ENCODE peak calls at places on chromosomes 1 and 21, in eight cellular contexts. One of them, this sample, is unnamed.

GRCh38 chr1:54227091-54227602 is 27.2 kb downstream of the MRPL37 start:
- DNase-seq in foreskin fibroblast: peak; percentile 51
- DNase-seq in progenitor cell of endocrine pancreas: no peak
- DNase-seq in HFFc6: no peak
- DNase-seq in A549: peak; percentile 49
- DNase-seq in transverse colon: no peak
- DNase-seq in cardiac muscle cell: peak; percentile 34
- DNase-seq in hepatocyte: peak; percentile 66
- DNase-seq in this sample: no peak

GRCh38 chr1:201539561-201540404 is 856 bp downstream of the NAV1 start:
- DNase-seq in foreskin fibroblast: peak; percentile 72
- DNase-seq in progenitor cell of endocrine pancreas: no peak
- DNase-seq in HFFc6: peak; percentile 71
- DNase-seq in A549: no peak
- DNase-seq in transverse colon: peak; percentile 37
- DNase-seq in cardiac muscle cell: peak; percentile 49
- DNase-seq in hepatocyte: peak; percentile 71
- DNase-seq in this sample: no peak

GRCh38 chr1:2640626-2641025 is 7.8 kb upstream of the MMEL1 start:
- DNase-seq in foreskin fibroblast: no peak
- DNase-seq in progenitor cell of endocrine pancreas: no peak
- DNase-seq in HFFc6: no peak
- DNase-seq in A549: no peak
- DNase-seq in transverse colon: no peak
- DNase-seq in cardiac muscle cell: no peak
- DNase-seq in hepatocyte: no peak
- DNase-seq in this sample: peak; percentile 21

GRCh38 chr1:15579683-15580047 is 5.2 kb downstream of the AGMAT start:
- DNase-seq in foreskin fibroblast: no peak
- DNase-seq in progenitor cell of endocrine pancreas: no peak
- DNase-seq in HFFc6: no peak
- DNase-seq in A549: no peak
- DNase-seq in transverse colon: no peak
- DNase-seq in cardiac muscle cell: no peak
- DNase-seq in hepatocyte: no peak
- DNase-seq in this sample: peak; percentile 58

GRCh38 chr21:43916691-43917514 is 51.9 kb downstream of the AGPAT3 start:
- DNase-seq in foreskin fibroblast: no peak
- DNase-seq in progenitor cell of endocrine pancreas: no peak
- DNase-seq in HFFc6: no peak
- DNase-seq in A549: no peak
- DNase-seq in transverse colon: no peak
- DNase-seq in cardiac muscle cell: peak; percentile 13
- DNase-seq in hepatocyte: no peak
- DNase-seq in this sample: peak; percentile 86

GRCh38 chr1:92299477-92300125 is 742 bp downstream of the RPAP2 start:
- DNase-seq in foreskin fibroblast: no peak
- DNase-seq in progenitor cell of endocrine pancreas: no peak
- DNase-seq in HFFc6: no peak
- DNase-seq in A549: no peak
- DNase-seq in transverse colon: no peak
- DNase-seq in cardiac muscle cell: no peak
- DNase-seq in hepatocyte: peak; percentile 5
- DNase-seq in this sample: no peak

GRCh38 chr1:225877570-225877969 is 4.6 kb downstream of the TMEM63A start:
- DNase-seq in foreskin fibroblast: no peak
- DNase-seq in progenitor cell of endocrine pancreas: no peak
- DNase-seq in HFFc6: peak; percentile 44
- DNase-seq in A549: peak; percentile 56
- DNase-seq in transverse colon: peak; percentile 67
- DNase-seq in cardiac muscle cell: peak; percentile 47
- DNase-seq in hepatocyte: peak; percentile 60
- DNase-seq in this sample: no peak

GRCh38 chr1:221839794-221840395 is 98.0 kb upstream of the DUSP10 start:
- DNase-seq in foreskin fibroblast: peak; percentile 79
- DNase-seq in progenitor cell of endocrine pancreas: no peak
- DNase-seq in HFFc6: peak; percentile 85
- DNase-seq in A549: peak; percentile 92
- DNase-seq in transverse colon: peak; percentile 39
- DNase-seq in cardiac muscle cell: peak; percentile 57
- DNase-seq in hepatocyte: peak; percentile 64
- DNase-seq in this sample: no peak

GRCh38 chr1:118158918-118159317 is 26.1 kb downstream of the SPAG17 start:
- DNase-seq in foreskin fibroblast: peak; percentile 64
- DNase-seq in progenitor cell of endocrine pancreas: no peak
- DNase-seq in HFFc6: peak; percentile 82
- DNase-seq in A549: no peak
- DNase-seq in transverse colon: no peak
- DNase-seq in cardiac muscle cell: peak; percentile 82
- DNase-seq in hepatocyte: no peak
- DNase-seq in this sample: no peak

GRCh38 chr1:33219886-33220661 is 36.2 kb upstream of the ZNF362 start:
- DNase-seq in foreskin fibroblast: peak; percentile 44
- DNase-seq in progenitor cell of endocrine pancreas: no peak
- DNase-seq in HFFc6: peak; percentile 47
- DNase-seq in A549: no peak
- DNase-seq in transverse colon: no peak
- DNase-seq in cardiac muscle cell: no peak
- DNase-seq in hepatocyte: peak; percentile 58
- DNase-seq in this sample: no peak

GRCh38 chr1:231866392-231867331 is 240.1 kb downstream of the DISC1 start:
- DNase-seq in foreskin fibroblast: peak; percentile 48
- DNase-seq in progenitor cell of endocrine pancreas: peak; percentile 47
- DNase-seq in HFFc6: peak; percentile 27
- DNase-seq in A549: peak; percentile 52
- DNase-seq in transverse colon: peak; percentile 53
- DNase-seq in cardiac muscle cell: peak; percentile 71
- DNase-seq in hepatocyte: peak; percentile 80
- DNase-seq in this sample: peak; percentile 48

GRCh38 chr1:157090196-157090647 is 9.4 kb downstream of the ETV3L start:
- DNase-seq in foreskin fibroblast: peak; percentile 79
- DNase-seq in progenitor cell of endocrine pancreas: peak; percentile 87
- DNase-seq in HFFc6: peak; percentile 71
- DNase-seq in A549: peak; percentile 77
- DNase-seq in transverse colon: peak; percentile 89
- DNase-seq in cardiac muscle cell: peak; percentile 91
- DNase-seq in hepatocyte: peak; percentile 94
- DNase-seq in this sample: peak; percentile 85

GRCh38 chr1:24861821-24862727 is 68.0 kb downstream of the RUNX3 start:
- DNase-seq in foreskin fibroblast: no peak
- DNase-seq in progenitor cell of endocrine pancreas: no peak
- DNase-seq in HFFc6: no peak
- DNase-seq in A549: peak; percentile 28
- DNase-seq in transverse colon: peak; percentile 73
- DNase-seq in cardiac muscle cell: peak; percentile 22
- DNase-seq in hepatocyte: peak; percentile 55
- DNase-seq in this sample: no peak
- TF ChIP-seq CTCF in foreskin fibroblast: no peak
- TF ChIP-seq CTCF in progenitor cell of endocrine pancreas: peak; percentile 22
- TF ChIP-seq CTCF in HFFc6: no peak
- TF ChIP-seq CTCF in A549: no peak
- TF ChIP-seq CTCF in transverse colon: no peak
- TF ChIP-seq CTCF in cardiac muscle cell: peak; percentile 27
- TF ChIP-seq CTCF in hepatocyte: peak; percentile 30
- TF ChIP-seq CTCF in this sample: no peak

DNA sequence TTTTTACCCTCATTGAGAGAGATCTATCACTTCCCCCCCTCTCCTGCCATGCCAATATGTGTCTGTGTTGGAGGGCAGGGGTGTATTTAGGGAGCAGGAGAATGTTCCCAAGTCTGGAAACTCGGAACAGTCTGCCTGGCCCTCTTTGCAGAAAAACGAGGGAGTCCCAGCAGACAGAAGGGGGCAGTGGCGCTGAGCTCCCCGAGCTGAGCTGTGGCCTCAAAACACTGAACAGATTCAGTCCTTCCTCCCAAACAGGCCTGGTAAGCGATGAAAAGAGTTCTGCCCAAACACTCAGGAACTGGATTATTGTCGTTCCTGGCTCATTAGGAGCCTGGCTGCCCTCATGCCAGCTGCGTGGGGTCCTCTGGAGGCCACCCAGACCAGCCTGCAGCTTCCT is 981 bp downstream of the CLDN14 start:
- DNase-seq in foreskin fibroblast: no peak
- DNase-seq in progenitor cell of endocrine pancreas: no peak
- DNase-seq in HFFc6: no peak
- DNase-seq in A549: peak; percentile 28
- DNase-seq in transverse colon: no peak
- DNase-seq in cardiac muscle cell: peak; percentile 17
- DNase-seq in hepatocyte: no peak
- DNase-seq in this sample: no peak
- TF ChIP-seq CTCF in foreskin fibroblast: peak; percentile 38
- TF ChIP-seq CTCF in progenitor cell of endocrine pancreas: peak; percentile 30
- TF ChIP-seq CTCF in HFFc6: peak; percentile 56
- TF ChIP-seq CTCF in A549: peak; percentile 24
- TF ChIP-seq CTCF in transverse colon: no peak
- TF ChIP-seq CTCF in cardiac muscle cell: peak; percentile 33
- TF ChIP-seq CTCF in hepatocyte: no peak
- TF ChIP-seq CTCF in this sample: peak; percentile 35

GRCh38 chr1:60386259-60386658 is 312.7 kb upstream of the C1orf87 start:
- DNase-seq in foreskin fibroblast: no peak
- DNase-seq in progenitor cell of endocrine pancreas: no peak
- DNase-seq in HFFc6: no peak
- DNase-seq in A549: no peak
- DNase-seq in transverse colon: no peak
- DNase-seq in cardiac muscle cell: no peak
- DNase-seq in hepatocyte: no peak
- DNase-seq in this sample: no peak
- TF ChIP-seq CTCF in foreskin fibroblast: no peak
- TF ChIP-seq CTCF in progenitor cell of endocrine pancreas: no peak
- TF ChIP-seq CTCF in HFFc6: no peak
- TF ChIP-seq CTCF in A549: no peak
- TF ChIP-seq CTCF in transverse colon: no peak
- TF ChIP-seq CTCF in cardiac muscle cell: no peak
- TF ChIP-seq CTCF in hepatocyte: no peak
- TF ChIP-seq CTCF in this sample: no peak

GRCh38 chr1:220353229-220354012 is 81.2 kb upstream of the RAB3GAP2 start:
- DNase-seq in foreskin fibroblast: no peak
- DNase-seq in progenitor cell of endocrine pancreas: no peak
- DNase-seq in HFFc6: no peak
- DNase-seq in A549: no peak
- DNase-seq in transverse colon: no peak
- DNase-seq in cardiac muscle cell: no peak
- DNase-seq in hepatocyte: no peak
- DNase-seq in this sample: no peak
- TF ChIP-seq CTCF in foreskin fibroblast: no peak
- TF ChIP-seq CTCF in progenitor cell of endocrine pancreas: no peak
- TF ChIP-seq CTCF in HFFc6: no peak
- TF ChIP-seq CTCF in A549: no peak
- TF ChIP-seq CTCF in transverse colon: no peak
- TF ChIP-seq CTCF in cardiac muscle cell: no peak
- TF ChIP-seq CTCF in hepatocyte: no peak
- TF ChIP-seq CTCF in this sample: no peak

GRCh38 chr1:170671629-170671963 is 7.7 kb downstream of the PRRX1 start:
- DNase-seq in foreskin fibroblast: no peak
- DNase-seq in progenitor cell of endocrine pancreas: no peak
- DNase-seq in HFFc6: no peak
- DNase-seq in A549: no peak
- DNase-seq in transverse colon: no peak
- DNase-seq in cardiac muscle cell: no peak
- DNase-seq in hepatocyte: no peak
- DNase-seq in this sample: no peak
- TF ChIP-seq CTCF in foreskin fibroblast: no peak
- TF ChIP-seq CTCF in progenitor cell of endocrine pancreas: no peak
- TF ChIP-seq CTCF in HFFc6: no peak
- TF ChIP-seq CTCF in A549: no peak
- TF ChIP-seq CTCF in transverse colon: no peak
- TF ChIP-seq CTCF in cardiac muscle cell: no peak
- TF ChIP-seq CTCF in hepatocyte: no peak
- TF ChIP-seq CTCF in this sample: no peak

GRCh38 chr1:42477775-42478174 is 14.7 kb downstream of the CCDC30 start:
- DNase-seq in foreskin fibroblast: no peak
- DNase-seq in progenitor cell of endocrine pancreas: no peak
- DNase-seq in HFFc6: no peak
- DNase-seq in A549: no peak
- DNase-seq in transverse colon: no peak
- DNase-seq in cardiac muscle cell: no peak
- DNase-seq in hepatocyte: no peak
- DNase-seq in this sample: no peak

GRCh38 chr1:42480921-42481320 is 17.8 kb downstream of the CCDC30 start:
- DNase-seq in foreskin fibroblast: no peak
- DNase-seq in progenitor cell of endocrine pancreas: no peak
- DNase-seq in HFFc6: no peak
- DNase-seq in A549: no peak
- DNase-seq in transverse colon: no peak
- DNase-seq in cardiac muscle cell: peak; percentile 2
- DNase-seq in hepatocyte: no peak
- DNase-seq in this sample: no peak

GRCh38 chr1:42476605-42477004 is 13.5 kb downstream of the CCDC30 start:
- DNase-seq in foreskin fibroblast: no peak
- DNase-seq in progenitor cell of endocrine pancreas: no peak
- DNase-seq in HFFc6: no peak
- DNase-seq in A549: no peak
- DNase-seq in transverse colon: no peak
- DNase-seq in cardiac muscle cell: no peak
- DNase-seq in hepatocyte: no peak
- DNase-seq in this sample: no peak

GRCh38 chr1:42482635-42483153 is 19.6 kb downstream of the CCDC30 start:
- DNase-seq in foreskin fibroblast: no peak
- DNase-seq in progenitor cell of endocrine pancreas: no peak
- DNase-seq in HFFc6: no peak
- DNase-seq in A549: no peak
- DNase-seq in transverse colon: no peak
- DNase-seq in cardiac muscle cell: no peak
- DNase-seq in hepatocyte: no peak
- DNase-seq in this sample: no peak

DNA sequence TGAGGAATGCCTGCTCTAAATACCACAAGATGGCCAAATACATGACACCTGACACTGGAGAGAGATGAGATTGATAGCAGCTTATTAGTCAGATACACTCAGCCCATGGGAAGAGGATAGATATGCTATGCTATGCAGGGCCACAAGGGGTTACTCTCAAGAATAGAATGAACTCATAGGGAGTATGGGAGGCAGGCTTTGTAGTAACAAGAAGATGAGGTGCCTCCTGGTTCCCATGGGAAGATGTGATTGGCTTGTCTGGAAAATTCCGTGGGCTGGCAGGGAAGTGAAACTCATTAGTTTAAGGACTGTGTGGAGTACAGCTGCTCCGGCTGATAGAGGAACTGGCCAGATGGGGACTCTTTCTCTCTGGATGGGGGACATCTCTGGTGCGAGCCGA is 16.5 kb downstream of the CCDC30 start:
- DNase-seq in foreskin fibroblast: no peak
- DNase-seq in progenitor cell of endocrine pancreas: no peak
- DNase-seq in HFFc6: peak; percentile 7
- DNase-seq in A549: peak; percentile 53
- DNase-seq in transverse colon: no peak
- DNase-seq in cardiac muscle cell: peak; percentile 11
- DNase-seq in hepatocyte: no peak
- DNase-seq in this sample: no peak
- TF ChIP-seq CTCF in foreskin fibroblast: peak; percentile 11
- TF ChIP-seq CTCF in progenitor cell of endocrine pancreas: no peak
- TF ChIP-seq CTCF in HFFc6: peak; percentile 38
- TF ChIP-seq CTCF in A549: no peak
- TF ChIP-seq CTCF in transverse colon: no peak
- TF ChIP-seq CTCF in cardiac muscle cell: peak; percentile 7
- TF ChIP-seq CTCF in hepatocyte: no peak
- TF ChIP-seq CTCF in this sample: no peak

This sample was measured in GM13977.